ENCODE peak calls at places on chromosomes 6 and 20, in four cellular contexts. D is SK-N-SH, V is HepG2, Z is K562. X is an unnamed sample.

GRCh38 chr6:76466286-76466685 is 393.8 kb upstream of the IMPG1 start:
- DNase-seq in D (no peak), V (no peak), Z (no peak), X (no peak)

GRCh38 chr6:170093276-170093657 is 197.6 kb downstream of the DLL1 start:
- DNase-seq in D (no peak), V (no peak), Z (no peak), X (peak)

GRCh38 chr6:27791182-27791939 is 120.8 kb downstream of the OR2B2 start:
- DNase-seq in D (peak), V (peak), Z (peak), X (peak)

GRCh38 chr6:134004714-134005113 is 47.7 kb downstream of the SLC2A12 start:
- DNase-seq in D (no peak), V (no peak), Z (no peak), X (no peak)

GRCh38 chr20:5397418-5397817 is 80.7 kb upstream of the PROKR2 start:
- DNase-seq in D (no peak), V (no peak), Z (no peak), X (no peak)

GRCh38 chr6:9139762-9140161 is 704.4 kb upstream of the SLC35B3 start:
- DNase-seq in D (no peak), V (no peak), Z (no peak), X (no peak)

GRCh38 chr6:62400521-62401259 is 114.7 kb upstream of the KHDRBS2 start:
- DNase-seq in D (no peak), V (no peak), Z (no peak), X (no peak)

GRCh38 chr6:96913621-96914020 is 10.9 kb upstream of the KLHL32 start:
- DNase-seq in D (no peak), V (no peak), Z (no peak), X (no peak)

GRCh38 chr6:121405306-121405705 is 30.1 kb upstream of the GJA1 start:
- DNase-seq in D (no peak), V (no peak), Z (no peak), X (no peak)

GRCh38 chr6:14396826-14397517 is 279.4 kb downstream of the CD83 start:
- DNase-seq in D (no peak), V (no peak), Z (no peak), X (peak)

GRCh38 chr6:158131926-158132325 is 36.1 kb downstream of the SERAC1 start:
- DNase-seq in D (peak), V (peak), Z (peak), X (no peak)

GRCh38 chr20:24948939-24949679 is at the start of gene CST7:
- DNase-seq in D (no peak), V (no peak), Z (no peak), X (no peak)

GRCh38 chr6:154661751-154662150 is 71.5 kb upstream of the SCAF8 start:
- DNase-seq in D (no peak), V (no peak), Z (no peak), X (no peak)

GRCh38 chr20:3804781-3805180 is 8.7 kb downstream of the CDC25B start:
- DNase-seq in D (no peak), V (no peak), Z (no peak), X (no peak)

GRCh38 chr20:43124261-43124660 is 65.4 kb downstream of the PTPRT start:
- DNase-seq in D (no peak), V (no peak), Z (no peak), X (no peak)

GRCh38 chr20:38178065-38178471 is 13.0 kb upstream of the TGM2 start:
- DNase-seq in D (no peak), V (no peak), Z (no peak), X (no peak)

GRCh38 chr20:1838479-1839279 is 56.5 kb upstream of the SIRPA start:
- DNase-seq in D (peak), V (no peak), Z (no peak), X (no peak)

GRCh38 chr6:1792989-1793388 is 183.3 kb downstream of the FOXC1 start:
- DNase-seq in D (no peak), V (peak), Z (no peak), X (peak)

GRCh38 chr6:47260021-47260420 is 49.7 kb downstream of the TNFRSF21 start:
- DNase-seq in D (no peak), V (no peak), Z (no peak), X (no peak)
- TF ChIP-seq FOXJ3 in D (no peak), V (no peak), Z (no peak), X (no peak)

DNA sequence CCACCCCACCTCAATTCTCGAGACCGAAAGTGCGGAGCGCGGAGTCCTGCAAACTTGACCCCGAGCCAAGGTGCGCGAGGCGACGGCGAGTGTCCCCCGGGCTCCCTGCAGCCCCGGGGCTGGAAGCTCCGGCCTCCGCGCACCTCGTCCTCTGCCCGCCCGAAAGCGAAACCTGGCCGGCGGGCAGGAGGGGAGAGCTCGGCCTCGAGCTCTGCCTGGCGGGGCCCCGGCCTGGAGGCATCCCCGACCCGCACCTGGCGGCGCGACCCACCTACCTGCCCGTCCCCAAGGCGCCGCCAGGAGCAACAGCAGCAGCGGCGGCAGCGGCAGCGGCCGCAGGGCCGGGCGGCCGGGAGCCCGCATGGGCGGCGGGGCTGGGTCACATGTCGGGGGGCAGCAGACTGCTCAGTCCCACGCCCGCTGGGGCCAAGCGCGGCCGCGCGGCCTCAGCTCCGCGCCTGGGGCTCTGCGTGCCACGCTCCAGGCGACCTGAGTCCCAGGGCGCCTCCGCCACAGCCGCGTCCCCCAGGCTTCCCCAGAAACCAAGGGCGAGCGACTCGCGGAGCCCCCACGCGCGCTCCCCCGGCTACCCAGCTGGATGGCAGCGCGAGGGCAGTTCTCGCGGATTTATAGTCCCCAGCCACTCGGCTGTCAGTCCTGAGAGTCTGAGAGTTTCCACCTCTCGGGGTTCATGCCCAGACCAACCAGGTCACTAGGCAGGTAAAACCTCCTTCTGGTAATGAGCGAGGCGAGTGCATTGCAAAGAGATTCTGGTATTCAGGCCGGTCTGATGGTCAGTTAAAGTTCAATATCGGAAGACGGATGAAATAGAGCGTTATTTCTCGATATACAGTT is at the start of gene IL20RA:
- DNase-seq in D (peak), V (no peak), Z (no peak), X (peak)
- TF ChIP-seq FOXJ3 in D (no peak), V (no peak), Z (no peak), X (no peak)

GRCh38 chr6:35970181-35970580 is 49.3 kb upstream of the SRPK1 start:
- DNase-seq in D (no peak), V (no peak), Z (no peak), X (no peak)

GRCh38 chr6:35977308-35977707 is 47.1 kb downstream of the SLC26A8 start:
- DNase-seq in D (no peak), V (no peak), Z (no peak), X (no peak)

GRCh38 chr6:35973670-35974222 is 50.7 kb downstream of the SLC26A8 start:
- DNase-seq in D (no peak), V (peak), Z (peak), X (no peak)

GRCh38 chr6:35969676-35970075 is 48.8 kb upstream of the SRPK1 start:
- DNase-seq in D (no peak), V (no peak), Z (no peak), X (no peak)

GRCh38 chr6:35972471-35972985 is 51.6 kb upstream of the SRPK1 start:
- DNase-seq in D (peak), V (peak), Z (no peak), X (peak)
- TF ChIP-seq FOXJ3 in D (no peak), V (no peak), Z (no peak), X (no peak)

GRCh38 chr6:111776236-111777189 is 96.7 kb downstream of the FYN start:
- DNase-seq in D (no peak), V (no peak), Z (no peak), X (no peak)
- TF ChIP-seq FOXJ3 in D (no peak), V (no peak), Z (no peak), X (no peak)

GRCh38 chr20:63100401-63100925 is 93.7 kb upstream of the BHLHE23 start:
- DNase-seq in D (no peak), V (no peak), Z (no peak), X (peak)

GRCh38 chr20:63102720-63103375 is 96.1 kb upstream of the BHLHE23 start:
- DNase-seq in D (peak), V (no peak), Z (no peak), X (peak)

GRCh38 chr20:63103402-63104311 is 96.9 kb upstream of the BHLHE23 start:
- DNase-seq in D (no peak), V (no peak), Z (no peak), X (no peak)

GRCh38 chr20:63100926-63101699 is 94.3 kb upstream of the BHLHE23 start:
- DNase-seq in D (no peak), V (no peak), Z (no peak), X (peak)

DNA sequence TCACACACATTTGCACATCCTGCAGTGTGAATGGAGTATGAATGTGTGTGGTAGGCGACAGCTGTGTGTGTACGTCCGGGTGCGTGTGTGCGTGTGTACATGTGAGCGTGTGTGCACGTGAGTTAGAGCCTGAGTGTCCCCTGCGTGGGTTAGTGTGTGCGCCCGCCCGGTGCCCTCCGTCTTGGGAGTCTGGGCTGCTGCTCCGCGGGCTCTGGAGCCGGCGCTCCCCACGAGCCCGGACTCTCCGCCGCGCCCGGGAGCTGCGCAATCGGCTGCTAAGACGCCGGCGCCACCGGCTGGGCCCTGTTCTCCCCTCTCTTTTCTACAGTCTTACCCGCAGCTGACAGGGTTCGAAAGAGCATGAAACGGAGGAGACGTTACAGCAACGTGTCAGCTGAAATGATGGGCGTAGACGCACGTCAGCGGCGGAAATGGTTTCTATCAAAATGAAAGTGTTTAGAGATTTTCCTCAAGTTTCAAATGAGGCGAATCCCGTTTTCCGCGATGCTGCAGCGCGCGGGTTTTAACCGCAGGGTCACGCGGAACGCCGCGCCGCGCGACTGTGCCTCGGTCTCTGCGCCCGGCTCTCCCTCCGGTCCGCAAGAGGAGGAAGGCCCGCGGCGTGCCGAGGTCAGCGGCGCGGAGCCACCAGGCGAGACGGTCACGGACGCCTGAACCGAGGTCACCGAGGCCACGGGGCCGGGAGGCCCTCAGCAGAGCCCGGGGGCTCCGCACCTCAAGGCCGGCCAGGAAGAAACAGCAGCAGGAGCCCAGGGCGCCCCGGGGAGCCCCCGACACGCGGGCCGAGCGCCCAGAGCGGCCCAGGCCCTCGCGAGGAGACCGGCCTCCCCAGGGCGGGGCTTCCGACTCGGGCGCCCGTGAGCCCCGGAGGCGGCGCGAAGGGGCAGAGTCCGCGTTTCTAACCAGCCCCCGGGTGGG is 95.3 kb upstream of the BHLHE23 start:
- DNase-seq in D (peak), V (no peak), Z (no peak), X (peak)
- TF ChIP-seq FOXJ3 in D (no peak), V (no peak), Z (no peak), X (no peak)

GRCh38 chr20:19098092-19098491 is 114.3 kb upstream of the SLC24A3 start:
- DNase-seq in D (no peak), V (no peak), Z (no peak), X (no peak)

GRCh38 chr20:19098806-19099578 is 113.5 kb upstream of the SLC24A3 start:
- DNase-seq in D (no peak), V (no peak), Z (no peak), X (no peak)

GRCh38 chr20:19094959-19095541 is 117.4 kb upstream of the SLC24A3 start:
- DNase-seq in D (no peak), V (no peak), Z (no peak), X (no peak)

GRCh38 chr20:19095762-19096161 is 116.7 kb upstream of the SLC24A3 start:
- DNase-seq in D (no peak), V (no peak), Z (no peak), X (peak)

GRCh38 chr20:19096847-19097246 is 115.6 kb upstream of the SLC24A3 start:
- DNase-seq in D (no peak), V (no peak), Z (no peak), X (no peak)
- TF ChIP-seq FOXJ3 in D (no peak), V (no peak), Z (no peak), X (no peak)

GRCh38 chr6:109506841-109507240 is 23.8 kb upstream of the ZBTB24 start:
- DNase-seq in D (no peak), V (no peak), Z (no peak), X (no peak)

GRCh38 chr6:109503327-109504224 is 20.6 kb upstream of the ZBTB24 start:
- DNase-seq in D (no peak), V (no peak), Z (no peak), X (no peak)

GRCh38 chr6:109506314-109506713 is 23.3 kb upstream of the ZBTB24 start:
- DNase-seq in D (no peak), V (no peak), Z (no peak), X (no peak)

GRCh38 chr6:109508166-109508860 is 25.3 kb upstream of the ZBTB24 start:
- DNase-seq in D (no peak), V (no peak), Z (no peak), X (no peak)

DNA sequence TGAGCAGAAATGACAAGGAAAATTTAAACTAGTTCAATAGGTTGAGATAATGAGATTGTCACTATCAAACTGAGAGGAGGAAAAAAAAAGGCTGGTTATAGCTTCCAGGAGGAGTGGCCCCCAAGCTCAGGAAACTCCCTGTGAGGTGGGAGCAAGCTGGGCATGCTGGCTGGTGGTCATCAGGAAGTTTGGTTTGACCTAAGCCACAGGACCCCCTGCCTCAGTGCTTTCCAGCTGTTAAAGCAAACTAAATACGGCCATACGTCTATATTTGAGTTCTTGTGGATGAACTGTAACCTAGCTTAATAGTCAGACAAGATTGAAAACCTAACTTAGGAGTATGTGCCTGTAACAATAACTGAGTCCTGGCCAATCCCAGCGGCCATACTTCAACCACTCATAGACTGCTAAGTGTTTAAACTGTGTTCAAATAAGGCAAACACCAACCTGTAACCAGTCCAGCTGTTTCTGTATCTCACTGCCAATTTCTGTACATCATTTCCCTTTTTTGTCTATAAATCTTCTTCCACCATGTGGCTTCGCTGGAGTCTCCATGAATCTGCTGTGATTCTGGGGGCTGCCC is 24.6 kb upstream of the ZBTB24 start:
- DNase-seq in D (no peak), V (no peak), Z (no peak), X (no peak)
- TF ChIP-seq FOXJ3 in D (no peak), V (no peak), Z (no peak), X (no peak)

DNA sequence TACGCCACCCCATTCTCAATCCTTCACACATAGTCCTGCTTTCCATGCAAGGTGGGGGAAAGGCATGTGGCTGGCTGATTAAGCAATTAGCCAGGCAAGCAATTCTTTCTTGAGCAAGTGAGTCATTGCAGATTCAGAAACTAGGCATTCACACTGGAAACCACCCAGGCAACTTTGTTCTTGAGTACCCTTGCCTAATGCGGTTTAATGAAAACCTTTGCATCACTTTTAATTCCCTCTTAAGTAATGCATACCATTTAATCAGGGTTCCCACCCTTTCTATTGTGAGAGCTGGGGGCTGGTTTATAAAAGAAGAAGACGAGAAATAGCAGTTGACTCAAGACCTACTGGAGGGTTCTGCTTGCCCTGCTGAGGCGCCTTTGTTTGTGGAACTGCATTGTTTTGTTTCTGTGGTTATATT is 49.0 kb upstream of the TSHZ2 start:
- DNase-seq in D (no peak), V (no peak), Z (no peak), X (no peak)
- TF ChIP-seq FOXJ3 in D (no peak), V (no peak), Z (no peak), X (no peak)

DNA sequence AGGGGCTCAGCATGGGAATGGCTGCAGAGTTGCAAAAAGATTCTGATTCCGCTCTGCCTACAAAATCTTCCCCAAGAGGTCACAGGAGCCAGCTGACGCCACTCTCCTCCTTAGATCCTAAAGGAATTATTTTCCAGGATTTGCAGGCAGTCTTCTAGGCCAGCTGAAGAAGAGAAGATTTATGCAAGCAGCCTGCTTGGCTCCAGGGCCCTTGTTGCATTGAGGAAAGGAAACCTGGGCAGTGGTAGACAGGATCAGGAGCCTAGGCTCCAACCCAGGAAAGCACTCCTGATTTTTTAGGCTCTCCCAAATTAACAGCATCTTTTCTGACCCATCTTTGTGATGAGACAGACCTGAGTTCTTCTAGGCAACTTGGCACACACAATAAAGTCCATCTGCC is 245.8 kb downstream of the PKHD1 start:
- DNase-seq in D (no peak), V (no peak), Z (no peak), X (no peak)
- TF ChIP-seq FOXJ3 in D (no peak), V (no peak), Z (no peak), X (no peak)

X was measured in WTC11.